ENCODE peak calls at places on chromosomes 5 and 9, in five cellular contexts. One of them, this sample, is unnamed.

GRCh38 chr9:93184439-93185221 is 691 bp downstream of the WNK2 start:
- DNase-seq in endothelial cell of umbilical vein: no peak
- DNase-seq in mucosa of descending colon: peak
- DNase-seq in NB4: no peak
- DNase-seq in WTC11: peak
- DNase-seq in this sample: peak

GRCh38 chr5:138649316-138649720 is 74.1 kb upstream of the HSPA9 start:
- DNase-seq in WTC11: no peak
- DNase-seq in endothelial cell of umbilical vein: no peak
- DNase-seq in NB4: no peak
- DNase-seq in mucosa of descending colon: no peak
- DNase-seq in this sample: no peak

GRCh38 chr9:73667749-73668148 is 516.1 kb downstream of the ANXA1 start:
- DNase-seq in WTC11: no peak
- DNase-seq in NB4: peak
- DNase-seq in mucosa of descending colon: no peak
- DNase-seq in endothelial cell of umbilical vein: no peak
- DNase-seq in this sample: no peak

GRCh38 chr9:97518909-97519307 is 17.4 kb downstream of the TMOD1 start:
- DNase-seq in endothelial cell of umbilical vein: peak
- DNase-seq in mucosa of descending colon: peak
- DNase-seq in WTC11: no peak
- DNase-seq in NB4: no peak
- DNase-seq in this sample: no peak

GRCh38 chr5:124546643-124547042 is 199.8 kb downstream of the ZNF608 start:
- DNase-seq in endothelial cell of umbilical vein: peak
- DNase-seq in WTC11: peak
- DNase-seq in mucosa of descending colon: no peak
- DNase-seq in NB4: peak
- DNase-seq in this sample: no peak

GRCh38 chr9:70257512-70257911 is 1.3 kb upstream of the SMC5 start:
- DNase-seq in mucosa of descending colon: no peak
- DNase-seq in WTC11: no peak
- DNase-seq in NB4: peak
- DNase-seq in endothelial cell of umbilical vein: no peak
- DNase-seq in this sample: no peak

GRCh38 chr5:133995903-133996563 is 8.7 kb downstream of the VDAC1 start:
- DNase-seq in mucosa of descending colon: no peak
- DNase-seq in endothelial cell of umbilical vein: no peak
- DNase-seq in WTC11: no peak
- DNase-seq in NB4: no peak
- DNase-seq in this sample: no peak

GRCh38 chr9:13443380-13444271 is 164.1 kb upstream of the MPDZ start:
- DNase-seq in mucosa of descending colon: no peak
- DNase-seq in NB4: no peak
- DNase-seq in WTC11: no peak
- DNase-seq in endothelial cell of umbilical vein: no peak
- DNase-seq in this sample: no peak

GRCh38 chr9:13567833-13568232 is 288.3 kb upstream of the MPDZ start:
- DNase-seq in WTC11: no peak
- DNase-seq in endothelial cell of umbilical vein: peak
- DNase-seq in NB4: no peak
- DNase-seq in mucosa of descending colon: no peak
- DNase-seq in this sample: no peak

GRCh38 chr9:88197016-88197415 is 58.7 kb upstream of the SPATA31C2 start:
- DNase-seq in mucosa of descending colon: no peak
- DNase-seq in NB4: no peak
- DNase-seq in WTC11: no peak
- DNase-seq in endothelial cell of umbilical vein: no peak
- DNase-seq in this sample: no peak

GRCh38 chr5:28779161-28779754 is 1740.9 kb upstream of the CDH9 start:
- DNase-seq in mucosa of descending colon: no peak
- DNase-seq in NB4: peak
- DNase-seq in endothelial cell of umbilical vein: no peak
- DNase-seq in WTC11: no peak
- DNase-seq in this sample: no peak

GRCh38 chr5:113232667-113233066 is 202.1 kb downstream of the TSSK1B start:
- DNase-seq in WTC11: no peak
- DNase-seq in endothelial cell of umbilical vein: peak
- DNase-seq in NB4: no peak
- DNase-seq in mucosa of descending colon: no peak
- DNase-seq in this sample: no peak

GRCh38 chr5:118701796-118702195 is 286.6 kb downstream of the DTWD2 start:
- DNase-seq in WTC11: no peak
- DNase-seq in endothelial cell of umbilical vein: no peak
- DNase-seq in NB4: no peak
- DNase-seq in mucosa of descending colon: no peak
- DNase-seq in this sample: no peak

GRCh38 chr5:14062178-14062577 is 81.0 kb upstream of the TRIO start:
- DNase-seq in NB4: no peak
- DNase-seq in endothelial cell of umbilical vein: no peak
- DNase-seq in WTC11: no peak
- DNase-seq in mucosa of descending colon: no peak
- DNase-seq in this sample: no peak

GRCh38 chr5:2840372-2840915 is 89.0 kb upstream of the IRX2 start:
- DNase-seq in endothelial cell of umbilical vein: no peak
- DNase-seq in WTC11: no peak
- DNase-seq in NB4: no peak
- DNase-seq in mucosa of descending colon: no peak
- DNase-seq in this sample: no peak

GRCh38 chr9:88447431-88447830 is 59.2 kb downstream of the SPIN1 start:
- DNase-seq in endothelial cell of umbilical vein: no peak
- DNase-seq in NB4: no peak
- DNase-seq in mucosa of descending colon: no peak
- DNase-seq in WTC11: no peak
- DNase-seq in this sample: no peak

GRCh38 chr9:136091582-136092352 is 3.3 kb downstream of the NACC2 start:
- DNase-seq in mucosa of descending colon: no peak
- DNase-seq in WTC11: no peak
- DNase-seq in endothelial cell of umbilical vein: no peak
- DNase-seq in NB4: no peak
- DNase-seq in this sample: no peak

GRCh38 chr5:146223179-146223578 is 19.8 kb downstream of the RBM27 start:
- DNase-seq in WTC11: no peak
- DNase-seq in NB4: no peak
- DNase-seq in mucosa of descending colon: no peak
- DNase-seq in endothelial cell of umbilical vein: no peak
- DNase-seq in this sample: no peak

GRCh38 chr5:39702928-39703327 is 278.1 kb upstream of the DAB2 start:
- DNase-seq in WTC11: no peak
- DNase-seq in endothelial cell of umbilical vein: no peak
- DNase-seq in mucosa of descending colon: no peak
- DNase-seq in NB4: no peak
- DNase-seq in this sample: no peak

GRCh38 chr5:83322273-83322924 is 149.1 kb upstream of the VCAN start:
- DNase-seq in mucosa of descending colon: no peak
- DNase-seq in WTC11: no peak
- DNase-seq in endothelial cell of umbilical vein: no peak
- DNase-seq in NB4: no peak
- DNase-seq in this sample: no peak

GRCh38 chr5:165209101-165209727 is 1703.8 kb downstream of the MAT2B start:
- DNase-seq in endothelial cell of umbilical vein: peak
- DNase-seq in mucosa of descending colon: no peak
- DNase-seq in WTC11: no peak
- DNase-seq in NB4: peak
- DNase-seq in this sample: peak

GRCh38 chr5:80399553-80400239 is 8.2 kb upstream of the ZFYVE16 start:
- DNase-seq in mucosa of descending colon: no peak
- DNase-seq in endothelial cell of umbilical vein: no peak
- DNase-seq in NB4: peak
- DNase-seq in WTC11: no peak
- DNase-seq in this sample: peak

GRCh38 chr9:115758441-115758840 is 395.1 kb upstream of the PAPPA start:
- DNase-seq in mucosa of descending colon: no peak
- DNase-seq in WTC11: no peak
- DNase-seq in endothelial cell of umbilical vein: no peak
- DNase-seq in NB4: no peak
- DNase-seq in this sample: no peak

GRCh38 chr9:23322392-23322791 is 503.6 kb downstream of the ELAVL2 start:
- DNase-seq in mucosa of descending colon: no peak
- DNase-seq in NB4: no peak
- DNase-seq in endothelial cell of umbilical vein: no peak
- DNase-seq in WTC11: no peak
- DNase-seq in this sample: no peak

GRCh38 chr5:170757182-170757601 is 26.3 kb upstream of the GABRP start:
- DNase-seq in endothelial cell of umbilical vein: peak
- DNase-seq in NB4: no peak
- DNase-seq in WTC11: no peak
- DNase-seq in mucosa of descending colon: no peak
- DNase-seq in this sample: no peak

GRCh38 chr5:170719551-170719950 is 64.0 kb upstream of the GABRP start:
- DNase-seq in mucosa of descending colon: no peak
- DNase-seq in endothelial cell of umbilical vein: no peak
- DNase-seq in WTC11: no peak
- DNase-seq in NB4: no peak
- DNase-seq in this sample: no peak

GRCh38 chr5:109532773-109533364 is 123.1 kb upstream of the PJA2 start:
- DNase-seq in endothelial cell of umbilical vein: no peak
- DNase-seq in WTC11: no peak
- DNase-seq in NB4: no peak
- DNase-seq in mucosa of descending colon: no peak
- DNase-seq in this sample: no peak

DNA sequence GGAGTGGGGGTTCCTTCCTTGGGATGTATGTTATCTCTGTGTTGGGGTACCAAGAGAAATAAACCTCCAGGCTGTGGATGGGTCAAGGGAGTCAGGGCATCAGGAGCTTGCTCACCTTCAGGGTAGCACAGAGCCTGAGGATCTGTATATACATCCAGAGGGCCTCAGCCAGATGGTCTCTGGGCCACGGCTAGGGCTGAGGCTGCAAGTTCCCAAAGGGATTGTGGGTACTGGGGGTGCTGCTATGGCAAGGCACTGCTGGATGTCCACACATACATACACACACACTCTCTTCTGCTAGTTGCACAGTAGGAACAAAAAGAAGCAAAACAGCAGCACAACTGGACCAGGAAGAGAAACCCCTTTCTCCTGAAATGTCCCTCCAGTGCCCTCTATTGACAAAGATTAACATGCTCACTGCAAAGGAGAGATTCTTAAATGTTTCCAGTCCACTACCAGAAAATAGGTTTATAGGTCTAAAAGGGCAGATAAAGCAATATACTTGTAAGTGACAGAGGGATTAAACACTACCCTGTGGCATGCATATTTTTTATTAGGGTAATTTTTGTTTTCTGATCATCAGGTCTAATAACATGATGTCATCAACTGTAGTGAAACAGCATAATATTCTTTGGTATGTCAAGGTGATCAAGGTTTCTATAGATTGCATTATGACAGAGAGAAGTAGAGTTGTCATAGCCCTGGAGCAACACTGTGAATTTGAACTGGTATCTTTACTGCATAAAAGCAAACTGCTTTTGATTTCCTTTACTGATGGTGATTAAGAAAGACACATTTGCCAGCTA is 56.3 kb upstream of the KCNN2 start:
- DNase-seq in mucosa of descending colon: no peak
- DNase-seq in NB4: peak
- DNase-seq in WTC11: no peak
- DNase-seq in endothelial cell of umbilical vein: peak
- DNase-seq in this sample: peak
- TF ChIP-seq CTCF in mucosa of descending colon: no peak
- TF ChIP-seq CTCF in NB4: peak
- TF ChIP-seq CTCF in WTC11: peak
- TF ChIP-seq CTCF in endothelial cell of umbilical vein: peak
- TF ChIP-seq CTCF in this sample: peak

GRCh38 chr5:59721741-59722140 is 171.8 kb downstream of the PDE4D start:
- DNase-seq in NB4: no peak
- DNase-seq in mucosa of descending colon: no peak
- DNase-seq in WTC11: no peak
- DNase-seq in endothelial cell of umbilical vein: no peak
- DNase-seq in this sample: no peak

GRCh38 chr5:59722875-59723274 is 170.7 kb downstream of the PDE4D start:
- DNase-seq in endothelial cell of umbilical vein: peak
- DNase-seq in NB4: no peak
- DNase-seq in mucosa of descending colon: no peak
- DNase-seq in WTC11: no peak
- DNase-seq in this sample: no peak

GRCh38 chr5:59728356-59728755 is 165.2 kb downstream of the PDE4D start:
- DNase-seq in endothelial cell of umbilical vein: no peak
- DNase-seq in NB4: no peak
- DNase-seq in WTC11: no peak
- DNase-seq in mucosa of descending colon: no peak
- DNase-seq in this sample: no peak

GRCh38 chr5:59725393-59725768 is 168.1 kb downstream of the PDE4D start:
- DNase-seq in NB4: no peak
- DNase-seq in WTC11: no peak
- DNase-seq in endothelial cell of umbilical vein: no peak
- DNase-seq in mucosa of descending colon: no peak
- DNase-seq in this sample: no peak

DNA sequence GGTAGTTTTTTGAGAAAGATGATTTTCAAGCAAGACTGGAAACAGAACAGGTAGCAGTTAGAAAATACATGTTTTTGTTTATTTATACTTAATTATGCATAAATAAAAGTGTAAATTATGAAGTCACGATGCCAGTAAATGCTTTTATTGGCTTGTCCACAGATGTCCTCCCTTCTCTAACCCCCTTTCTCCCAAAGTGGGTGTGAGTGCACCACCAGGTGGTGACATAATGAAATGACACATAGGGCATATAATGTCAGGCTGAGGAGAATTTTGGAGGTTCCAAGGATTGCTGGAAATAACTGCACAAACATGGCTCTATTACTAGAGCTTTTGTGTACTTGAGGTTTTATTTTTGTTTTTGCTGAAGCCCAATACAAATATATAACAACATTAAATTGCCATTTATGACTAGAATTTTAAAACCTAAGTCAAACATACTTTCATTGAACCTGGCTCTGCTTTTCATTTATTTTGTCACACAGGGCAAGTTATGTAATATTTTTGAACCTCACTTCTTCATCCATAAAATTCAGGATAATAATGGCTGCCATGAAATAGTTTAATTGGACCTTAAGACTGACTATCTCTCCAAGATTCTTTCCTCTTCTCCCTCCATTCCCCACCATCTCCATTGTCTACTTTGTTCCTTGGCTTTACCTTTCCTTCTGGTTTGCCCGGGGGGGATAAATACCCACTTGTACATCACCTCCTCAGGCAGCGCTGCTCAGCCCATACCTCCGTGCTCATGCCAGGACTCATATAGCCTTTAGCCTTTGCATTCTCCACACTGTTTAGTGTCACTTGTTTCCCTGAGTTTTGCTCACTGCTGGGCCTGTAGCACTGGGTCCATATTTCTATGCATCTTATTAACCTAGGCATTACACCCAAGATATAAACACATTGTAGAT is 168.8 kb downstream of the PDE4D start:
- DNase-seq in WTC11: peak
- DNase-seq in NB4: peak
- DNase-seq in endothelial cell of umbilical vein: peak
- DNase-seq in mucosa of descending colon: no peak
- DNase-seq in this sample: peak
- TF ChIP-seq CTCF in WTC11: peak
- TF ChIP-seq CTCF in NB4: peak
- TF ChIP-seq CTCF in endothelial cell of umbilical vein: peak
- TF ChIP-seq CTCF in mucosa of descending colon: peak
- TF ChIP-seq CTCF in this sample: peak

GRCh38 chr5:87048156-87048555 is 219.5 kb upstream of the RASA1 start:
- DNase-seq in WTC11: no peak
- DNase-seq in mucosa of descending colon: no peak
- DNase-seq in endothelial cell of umbilical vein: no peak
- DNase-seq in NB4: peak
- DNase-seq in this sample: no peak
- TF ChIP-seq CTCF in WTC11: no peak
- TF ChIP-seq CTCF in mucosa of descending colon: no peak
- TF ChIP-seq CTCF in endothelial cell of umbilical vein: no peak
- TF ChIP-seq CTCF in NB4: no peak
- TF ChIP-seq CTCF in this sample: no peak

GRCh38 chr5:173320259-173320658 is 8.0 kb downstream of the STC2 start:
- DNase-seq in WTC11: no peak
- DNase-seq in NB4: no peak
- DNase-seq in mucosa of descending colon: peak
- DNase-seq in endothelial cell of umbilical vein: no peak
- DNase-seq in this sample: no peak
- TF ChIP-seq CTCF in WTC11: no peak
- TF ChIP-seq CTCF in NB4: no peak
- TF ChIP-seq CTCF in mucosa of descending colon: no peak
- TF ChIP-seq CTCF in endothelial cell of umbilical vein: no peak
- TF ChIP-seq CTCF in this sample: no peak

This sample was measured in GM13977.